ENCODE peak calls at places on chromosomes 3 and 15, in eight cellular contexts. One of them, this sample, is unnamed.
A peak's percentile ranks its signal among the peaks of the same experiment; 100 is the strongest.

GRCh38 chr15:98505611-98506031 is 142.7 kb upstream of the IGF1R start:
- DNase-seq in MM.1S: no peak
- DNase-seq in transverse colon: no peak
- DNase-seq in omental fat pad: no peak
- DNase-seq in left lung: no peak
- DNase-seq in mesothelial cell of epicardium: no peak
- DNase-seq in GM06990: no peak
- DNase-seq in H1: no peak
- DNase-seq in this sample: no peak

GRCh38 chr3:17954801-17955200 is 212.4 kb upstream of the TBC1D5 start:
- DNase-seq in omental fat pad: no peak
- DNase-seq in left lung: no peak
- DNase-seq in H1: no peak
- DNase-seq in transverse colon: no peak
- DNase-seq in mesothelial cell of epicardium: no peak
- DNase-seq in GM06990: no peak
- DNase-seq in MM.1S: no peak
- DNase-seq in this sample: no peak

GRCh38 chr3:113436794-113437193 is 4.5 kb downstream of the CFAP44 start:
- DNase-seq in left lung: no peak
- DNase-seq in H1: no peak
- DNase-seq in GM06990: no peak
- DNase-seq in mesothelial cell of epicardium: no peak
- DNase-seq in omental fat pad: no peak
- DNase-seq in MM.1S: no peak
- DNase-seq in transverse colon: no peak
- DNase-seq in this sample: no peak

GRCh38 chr3:43528498-43529099 is 93.2 kb downstream of the ANO10 start:
- DNase-seq in left lung: no peak
- DNase-seq in transverse colon: no peak
- DNase-seq in mesothelial cell of epicardium: no peak
- DNase-seq in GM06990: no peak
- DNase-seq in MM.1S: no peak
- DNase-seq in H1: no peak
- DNase-seq in omental fat pad: no peak
- DNase-seq in this sample: no peak

GRCh38 chr3:150469031-150469930 is 61.2 kb downstream of the TSC22D2 start:
- DNase-seq in H1: peak; percentile 9
- DNase-seq in left lung: no peak
- DNase-seq in MM.1S: no peak
- DNase-seq in GM06990: no peak
- DNase-seq in omental fat pad: no peak
- DNase-seq in mesothelial cell of epicardium: no peak
- DNase-seq in transverse colon: peak; percentile 73
- DNase-seq in this sample: no peak

GRCh38 chr3:133953297-133953696 is 57.6 kb upstream of the RAB6B start:
- DNase-seq in transverse colon: no peak
- DNase-seq in H1: no peak
- DNase-seq in GM06990: no peak
- DNase-seq in MM.1S: no peak
- DNase-seq in omental fat pad: no peak
- DNase-seq in mesothelial cell of epicardium: no peak
- DNase-seq in left lung: no peak
- DNase-seq in this sample: no peak

GRCh38 chr3:26260073-26260623 is 362.4 kb upstream of the LRRC3B start:
- DNase-seq in H1: no peak
- DNase-seq in transverse colon: no peak
- DNase-seq in omental fat pad: no peak
- DNase-seq in mesothelial cell of epicardium: no peak
- DNase-seq in left lung: no peak
- DNase-seq in MM.1S: no peak
- DNase-seq in GM06990: no peak
- DNase-seq in this sample: no peak

GRCh38 chr3:14363976-14364375 is 38.4 kb upstream of the SLC6A6 start:
- DNase-seq in omental fat pad: no peak
- DNase-seq in mesothelial cell of epicardium: no peak
- DNase-seq in H1: no peak
- DNase-seq in left lung: peak; percentile 24
- DNase-seq in GM06990: no peak
- DNase-seq in MM.1S: no peak
- DNase-seq in transverse colon: no peak
- DNase-seq in this sample: no peak

GRCh38 chr15:55742498-55742926 is 440 bp downstream of the PRTG start:
- DNase-seq in transverse colon: peak; percentile 13
- DNase-seq in MM.1S: no peak
- DNase-seq in H1: no peak
- DNase-seq in mesothelial cell of epicardium: no peak
- DNase-seq in GM06990: peak; percentile 27
- DNase-seq in left lung: peak; percentile 81
- DNase-seq in omental fat pad: no peak
- DNase-seq in this sample: no peak

GRCh38 chr3:73740041-73740440 is 115.3 kb upstream of the PDZRN3 start:
- DNase-seq in omental fat pad: no peak
- DNase-seq in GM06990: no peak
- DNase-seq in transverse colon: no peak
- DNase-seq in MM.1S: no peak
- DNase-seq in mesothelial cell of epicardium: no peak
- DNase-seq in H1: no peak
- DNase-seq in left lung: no peak
- DNase-seq in this sample: no peak

GRCh38 chr3:11290743-11291680 is 18.8 kb downstream of the ATG7 start:
- DNase-seq in left lung: no peak
- DNase-seq in MM.1S: no peak
- DNase-seq in H1: no peak
- DNase-seq in mesothelial cell of epicardium: no peak
- DNase-seq in transverse colon: no peak
- DNase-seq in omental fat pad: no peak
- DNase-seq in GM06990: peak; percentile 17
- DNase-seq in this sample: no peak

GRCh38 chr3:82807781-82808180 is 1046.3 kb upstream of the GBE1 start:
- DNase-seq in H1: no peak
- DNase-seq in MM.1S: no peak
- DNase-seq in GM06990: no peak
- DNase-seq in mesothelial cell of epicardium: no peak
- DNase-seq in left lung: peak; percentile 77
- DNase-seq in transverse colon: no peak
- DNase-seq in omental fat pad: no peak
- DNase-seq in this sample: no peak

GRCh38 chr15:67735896-67736295 is 89.4 kb upstream of the SKOR1 start:
- DNase-seq in mesothelial cell of epicardium: no peak
- DNase-seq in left lung: no peak
- DNase-seq in GM06990: no peak
- DNase-seq in MM.1S: peak; percentile 26
- DNase-seq in omental fat pad: no peak
- DNase-seq in H1: no peak
- DNase-seq in transverse colon: no peak
- DNase-seq in this sample: no peak

GRCh38 chr3:73442886-73443285 is 181.9 kb downstream of the PDZRN3 start:
- DNase-seq in H1: no peak
- DNase-seq in mesothelial cell of epicardium: no peak
- DNase-seq in GM06990: no peak
- DNase-seq in left lung: no peak
- DNase-seq in MM.1S: no peak
- DNase-seq in transverse colon: no peak
- DNase-seq in omental fat pad: no peak
- DNase-seq in this sample: no peak

GRCh38 chr15:68676011-68676605 is 97.3 kb downstream of the CORO2B start:
- DNase-seq in MM.1S: no peak
- DNase-seq in transverse colon: no peak
- DNase-seq in left lung: no peak
- DNase-seq in H1: no peak
- DNase-seq in GM06990: no peak
- DNase-seq in mesothelial cell of epicardium: peak; percentile 27
- DNase-seq in omental fat pad: no peak
- DNase-seq in this sample: no peak

GRCh38 chr3:66035763-66036477 is 2.8 kb downstream of the MAGI1 start:
- DNase-seq in GM06990: no peak
- DNase-seq in H1: no peak
- DNase-seq in transverse colon: no peak
- DNase-seq in left lung: no peak
- DNase-seq in omental fat pad: no peak
- DNase-seq in MM.1S: no peak
- DNase-seq in mesothelial cell of epicardium: no peak
- DNase-seq in this sample: no peak

GRCh38 chr3:179615458-179616173 is 11.0 kb downstream of the NDUFB5 start:
- DNase-seq in GM06990: no peak
- DNase-seq in H1: no peak
- DNase-seq in left lung: no peak
- DNase-seq in omental fat pad: no peak
- DNase-seq in transverse colon: no peak
- DNase-seq in MM.1S: no peak
- DNase-seq in mesothelial cell of epicardium: no peak
- DNase-seq in this sample: no peak

GRCh38 chr15:101675015-101675414 is 22.8 kb upstream of the TM2D3 start:
- DNase-seq in left lung: no peak
- DNase-seq in mesothelial cell of epicardium: no peak
- DNase-seq in transverse colon: no peak
- DNase-seq in omental fat pad: no peak
- DNase-seq in H1: no peak
- DNase-seq in MM.1S: no peak
- DNase-seq in GM06990: no peak
- DNase-seq in this sample: no peak

GRCh38 chr3:56125358-56126005 is 342.8 kb downstream of the ERC2 start:
- DNase-seq in transverse colon: no peak
- DNase-seq in H1: no peak
- DNase-seq in left lung: no peak
- DNase-seq in MM.1S: no peak
- DNase-seq in mesothelial cell of epicardium: no peak
- DNase-seq in GM06990: no peak
- DNase-seq in omental fat pad: no peak
- DNase-seq in this sample: no peak

GRCh38 chr3:127699098-127699945 is 26.6 kb downstream of the ABTB1 start:
- DNase-seq in left lung: no peak
- DNase-seq in GM06990: no peak
- DNase-seq in H1: no peak
- DNase-seq in mesothelial cell of epicardium: no peak
- DNase-seq in MM.1S: no peak
- DNase-seq in omental fat pad: no peak
- DNase-seq in transverse colon: no peak
- DNase-seq in this sample: no peak

GRCh38 chr15:59199775-59200465 is 6.7 kb upstream of the LDHAL6B start:
- DNase-seq in left lung: no peak
- DNase-seq in GM06990: no peak
- DNase-seq in omental fat pad: no peak
- DNase-seq in mesothelial cell of epicardium: no peak
- DNase-seq in transverse colon: no peak
- DNase-seq in MM.1S: no peak
- DNase-seq in H1: no peak
- DNase-seq in this sample: no peak

GRCh38 chr15:88324241-88325065 is 67.9 kb upstream of the NTRK3 start:
- DNase-seq in left lung: no peak
- DNase-seq in mesothelial cell of epicardium: no peak
- DNase-seq in H1: no peak
- DNase-seq in GM06990: no peak
- DNase-seq in omental fat pad: no peak
- DNase-seq in transverse colon: no peak
- DNase-seq in MM.1S: no peak
- DNase-seq in this sample: no peak

GRCh38 chr15:57079446-57079845 is 161.0 kb downstream of the TCF12 start:
- DNase-seq in H1: no peak
- DNase-seq in mesothelial cell of epicardium: no peak
- DNase-seq in left lung: no peak
- DNase-seq in transverse colon: no peak
- DNase-seq in MM.1S: peak; percentile 13
- DNase-seq in omental fat pad: no peak
- DNase-seq in GM06990: no peak
- DNase-seq in this sample: no peak
- TF ChIP-seq CTCF in H1: peak; percentile 9
- TF ChIP-seq CTCF in mesothelial cell of epicardium: no peak
- TF ChIP-seq CTCF in left lung: no peak
- TF ChIP-seq CTCF in transverse colon: no peak
- TF ChIP-seq CTCF in MM.1S: no peak
- TF ChIP-seq CTCF in omental fat pad: no peak
- TF ChIP-seq CTCF in GM06990: no peak
- TF ChIP-seq CTCF in this sample: no peak

GRCh38 chr3:9064251-9064650 is 101.0 kb upstream of the RAD18 start:
- DNase-seq in left lung: no peak
- DNase-seq in GM06990: no peak
- DNase-seq in MM.1S: no peak
- DNase-seq in transverse colon: no peak
- DNase-seq in H1: no peak
- DNase-seq in omental fat pad: no peak
- DNase-seq in mesothelial cell of epicardium: no peak
- DNase-seq in this sample: no peak
- TF ChIP-seq CTCF in left lung: no peak
- TF ChIP-seq CTCF in GM06990: no peak
- TF ChIP-seq CTCF in MM.1S: no peak
- TF ChIP-seq CTCF in transverse colon: no peak
- TF ChIP-seq CTCF in H1: no peak
- TF ChIP-seq CTCF in omental fat pad: no peak
- TF ChIP-seq CTCF in mesothelial cell of epicardium: no peak
- TF ChIP-seq CTCF in this sample: no peak

GRCh38 chr3:138267083-138267482 is 62.6 kb downstream of the NME9 start:
- DNase-seq in H1: no peak
- DNase-seq in GM06990: no peak
- DNase-seq in omental fat pad: no peak
- DNase-seq in MM.1S: no peak
- DNase-seq in mesothelial cell of epicardium: no peak
- DNase-seq in left lung: no peak
- DNase-seq in transverse colon: no peak
- DNase-seq in this sample: no peak

GRCh38 chr3:138265745-138266144 is 63.9 kb downstream of the NME9 start:
- DNase-seq in mesothelial cell of epicardium: no peak
- DNase-seq in left lung: no peak
- DNase-seq in transverse colon: no peak
- DNase-seq in GM06990: no peak
- DNase-seq in omental fat pad: no peak
- DNase-seq in MM.1S: no peak
- DNase-seq in H1: no peak
- DNase-seq in this sample: no peak

GRCh38 chr3:138271189-138271794 is 58.4 kb downstream of the NME9 start:
- DNase-seq in MM.1S: no peak
- DNase-seq in GM06990: peak; percentile 22
- DNase-seq in omental fat pad: no peak
- DNase-seq in left lung: no peak
- DNase-seq in mesothelial cell of epicardium: no peak
- DNase-seq in H1: no peak
- DNase-seq in transverse colon: no peak
- DNase-seq in this sample: no peak

DNA sequence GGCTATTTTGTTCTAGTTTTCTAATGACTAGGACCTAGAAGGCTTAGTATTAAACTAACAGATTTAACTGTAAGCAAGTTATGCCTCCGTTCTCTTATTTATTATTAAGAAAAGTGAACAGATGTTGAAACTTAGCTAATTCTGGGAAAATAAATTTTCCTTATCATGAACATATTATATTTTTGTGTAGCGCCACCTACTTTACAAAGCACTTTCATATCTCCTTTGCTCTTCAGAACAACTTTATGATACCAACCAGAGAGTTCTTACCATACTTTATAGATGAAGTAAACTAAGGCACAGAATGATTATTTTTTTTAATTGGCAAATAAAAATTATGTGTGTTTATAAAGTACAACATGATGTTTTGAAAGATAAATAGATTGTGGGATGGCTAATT is 59.4 kb downstream of the NME9 start:
- DNase-seq in H1: no peak
- DNase-seq in MM.1S: no peak
- DNase-seq in transverse colon: no peak
- DNase-seq in omental fat pad: no peak
- DNase-seq in GM06990: no peak
- DNase-seq in mesothelial cell of epicardium: no peak
- DNase-seq in left lung: no peak
- DNase-seq in this sample: no peak
- TF ChIP-seq CTCF in H1: no peak
- TF ChIP-seq CTCF in MM.1S: no peak
- TF ChIP-seq CTCF in transverse colon: no peak
- TF ChIP-seq CTCF in omental fat pad: no peak
- TF ChIP-seq CTCF in GM06990: no peak
- TF ChIP-seq CTCF in mesothelial cell of epicardium: no peak
- TF ChIP-seq CTCF in left lung: no peak
- TF ChIP-seq CTCF in this sample: no peak

GRCh38 chr3:62632510-62633294 is 242.5 kb downstream of the CADPS start:
- DNase-seq in transverse colon: no peak
- DNase-seq in MM.1S: peak; percentile 60
- DNase-seq in omental fat pad: no peak
- DNase-seq in mesothelial cell of epicardium: no peak
- DNase-seq in GM06990: no peak
- DNase-seq in H1: no peak
- DNase-seq in left lung: no peak
- DNase-seq in this sample: no peak
- TF ChIP-seq CTCF in transverse colon: no peak
- TF ChIP-seq CTCF in MM.1S: no peak
- TF ChIP-seq CTCF in omental fat pad: no peak
- TF ChIP-seq CTCF in mesothelial cell of epicardium: no peak
- TF ChIP-seq CTCF in GM06990: no peak
- TF ChIP-seq CTCF in H1: peak; percentile 59
- TF ChIP-seq CTCF in left lung: no peak
- TF ChIP-seq CTCF in this sample: peak; percentile 20

This sample was measured in type B pancreatic cell.